ENCODE peak calls at places on chromosomes 2 and 18, in four cellular contexts. U, Y, L and F are unnamed samples.

GRCh38 chr2:240302041-240302440 is 133.4 kb upstream of the GPC1 start:
- DNase-seq in U (no peak), Y (no peak), L (no peak), F (no peak)

GRCh38 chr2:17160594-17160993 is 357.6 kb downstream of the RAD51AP2 start:
- DNase-seq in U (no peak), Y (no peak), L (no peak), F (no peak)

GRCh38 chr2:88626171-88627054 is 851 bp downstream of the EIF2AK3 start:
- DNase-seq in U (no peak), Y (peak), L (no peak), F (no peak)

GRCh38 chr18:78984941-78985784 is 5.5 kb downstream of the SALL3 start:
- DNase-seq in U (no peak), Y (no peak), L (no peak), F (no peak)

GRCh38 chr2:227390468-227391256 is 2.9 kb upstream of the SCYGR1 start:
- DNase-seq in U (no peak), Y (no peak), L (no peak), F (no peak)

GRCh38 chr18:76451475-76452331 is 43.3 kb downstream of the ZNF516 start:
- DNase-seq in U (no peak), Y (no peak), L (no peak), F (no peak)

GRCh38 chr2:217918220-217919024 is 84.4 kb downstream of the TNS1 start:
- DNase-seq in U (no peak), Y (no peak), L (no peak), F (no peak)

GRCh38 chr2:133062946-133063345 is 392.9 kb upstream of the LYPD1 start:
- DNase-seq in U (no peak), Y (no peak), L (no peak), F (no peak)

GRCh38 chr2:226159875-226160479 is 639.6 kb downstream of the IRS1 start:
- DNase-seq in U (no peak), Y (no peak), L (no peak), F (no peak)

GRCh38 chr18:25332002-25332401 is 20.0 kb downstream of the ZNF521 start:
- DNase-seq in U (no peak), Y (no peak), L (no peak), F (no peak)

GRCh38 chr2:152335016-152335850 is at the start of gene FMNL2:
- DNase-seq in U (peak), Y (peak), L (no peak), F (no peak)

GRCh38 chr2:236711440-236711839 is 141.8 kb downstream of the ACKR3 start:
- DNase-seq in U (no peak), Y (no peak), L (no peak), F (no peak)

GRCh38 chr18:56298935-56299334 is 339.5 kb downstream of the TXNL1 start:
- DNase-seq in U (peak), Y (no peak), L (no peak), F (no peak)

GRCh38 chr18:58166278-58166844 is 122.3 kb downstream of the NEDD4L start:
- DNase-seq in U (no peak), Y (no peak), L (no peak), F (no peak)

DNA sequence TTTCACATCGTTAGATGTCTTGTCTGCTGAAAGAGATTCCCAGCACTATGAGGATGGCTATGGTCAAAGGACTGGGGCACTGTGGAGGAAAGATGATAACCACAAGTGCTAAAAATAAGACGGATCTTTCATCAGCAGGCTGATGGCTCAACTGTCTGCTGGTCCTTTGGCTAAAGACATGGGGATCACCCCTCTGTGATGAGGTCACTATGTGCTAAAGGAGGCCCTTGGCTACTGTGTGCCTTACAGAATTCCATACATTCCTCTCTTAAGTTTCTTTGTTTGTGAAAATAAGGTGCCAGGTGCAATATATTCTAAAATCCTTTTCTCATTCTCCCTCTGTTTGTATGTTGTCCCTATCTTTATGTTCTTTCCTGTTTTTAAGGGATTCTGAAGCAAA is 39.7 kb upstream of the LYPD6 start:
- DNase-seq in U (no peak), Y (no peak), L (no peak), F (no peak)
- H3K4me3 ChIP-seq in U (no peak), Y (no peak), L (no peak), F (no peak)

GRCh38 chr18:80246656-80247402 is 485 bp downstream of the PARD6G start:
- DNase-seq in U (no peak), Y (peak), L (no peak), F (no peak)
- H3K4me3 ChIP-seq in U (peak), Y (no peak), L (peak), F (no peak)

DNA sequence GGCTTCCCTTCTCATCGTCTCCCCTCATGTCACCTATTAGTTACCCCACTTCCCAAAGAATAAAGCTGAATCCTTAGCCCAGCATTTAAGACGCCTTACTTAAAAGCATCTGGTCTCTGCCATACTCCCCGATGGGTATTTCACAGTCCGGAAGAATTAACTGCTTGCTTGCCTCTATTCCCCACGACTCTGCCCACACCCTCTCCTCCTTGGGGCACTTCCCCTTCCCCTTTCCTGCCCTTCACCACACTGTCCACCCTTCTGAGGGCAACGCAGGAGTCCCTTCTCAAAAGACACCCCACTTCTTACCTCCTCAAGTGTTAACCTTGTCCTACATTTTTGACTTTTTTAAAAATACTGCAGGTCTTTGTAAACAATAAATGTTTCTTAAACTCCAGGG is 60.1 kb upstream of the RMP24 start:
- DNase-seq in U (no peak), Y (no peak), L (no peak), F (no peak)
- H3K4me3 ChIP-seq in U (no peak), Y (no peak), L (no peak), F (no peak)

GRCh38 chr18:21242141-21243040 is at the start of gene GREB1L:
- DNase-seq in U (no peak), Y (no peak), L (no peak), F (no peak)

GRCh38 chr18:21243041-21243431 is 1.0 kb downstream of the GREB1L start:
- DNase-seq in U (no peak), Y (no peak), L (no peak), F (no peak)

DNA sequence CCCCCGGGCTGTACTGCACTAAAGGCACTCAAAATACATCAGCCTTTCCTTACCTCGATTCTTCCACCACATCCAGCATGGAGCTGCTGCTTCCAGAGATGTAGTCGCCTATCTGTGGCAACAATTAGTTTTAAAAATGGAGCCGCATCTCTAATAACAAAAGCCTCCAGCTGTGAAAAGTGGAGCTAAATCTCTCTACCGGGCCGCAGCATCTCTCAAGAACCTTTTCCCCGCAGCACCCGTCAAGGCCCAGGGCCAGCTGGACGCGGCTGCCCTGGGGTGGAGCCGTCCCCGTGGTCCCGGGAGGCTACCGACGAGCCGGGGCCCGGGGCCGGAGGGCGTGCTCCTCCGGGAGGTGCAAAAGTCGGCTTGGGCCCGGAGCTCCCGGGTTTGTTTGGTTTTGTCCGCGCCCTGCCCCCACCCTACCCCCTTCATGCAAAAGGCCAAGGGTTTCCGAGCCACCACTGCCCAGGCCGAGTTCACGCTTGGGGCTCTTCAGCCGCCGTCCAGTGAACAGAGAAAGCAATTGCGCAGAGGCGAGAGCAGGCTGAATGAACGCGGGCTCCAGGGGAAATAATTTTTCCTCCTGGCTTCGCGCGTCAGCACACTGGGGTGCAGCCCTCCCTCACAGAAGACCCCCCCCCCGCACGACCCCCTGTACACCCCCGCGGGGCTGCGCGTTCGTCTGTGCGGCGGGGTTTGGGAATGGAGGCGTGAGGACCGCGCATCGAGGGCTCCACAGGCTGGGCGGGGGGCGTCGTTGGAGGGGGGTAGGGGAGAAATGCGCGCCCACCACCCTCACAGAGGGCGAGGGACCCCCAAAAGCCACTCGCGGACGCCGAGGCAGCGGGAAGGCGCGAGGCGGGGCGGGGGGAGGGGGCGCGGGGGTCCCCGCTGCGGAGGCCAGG is 554 bp upstream of the GREB1L start:
- DNase-seq in U (no peak), Y (no peak), L (no peak), F (no peak)
- H3K4me3 ChIP-seq in U (peak), Y (no peak), L (peak), F (no peak)

GRCh38 chr2:180110469-180110868 is 103.4 kb upstream of the CWC22 start:
- DNase-seq in U (no peak), Y (no peak), L (no peak), F (no peak)

GRCh38 chr2:180111901-180112300 is 104.8 kb upstream of the CWC22 start:
- DNase-seq in U (no peak), Y (no peak), L (no peak), F (no peak)

GRCh38 chr2:180115675-180116074 is 108.6 kb upstream of the CWC22 start:
- DNase-seq in U (no peak), Y (no peak), L (no peak), F (no peak)
- H3K4me3 ChIP-seq in U (no peak), Y (no peak), L (no peak), F (no peak)

GRCh38 chr2:25376750-25377621 is 35.3 kb upstream of the DNMT3A start:
- DNase-seq in U (peak), Y (peak), L (no peak), F (peak)

GRCh38 chr2:25374411-25374810 is 32.7 kb upstream of the DNMT3A start:
- DNase-seq in U (no peak), Y (no peak), L (no peak), F (no peak)

GRCh38 chr2:25374827-25375226 is 33.1 kb upstream of the DNMT3A start:
- DNase-seq in U (no peak), Y (no peak), L (no peak), F (no peak)

GRCh38 chr2:25375371-25375988 is 33.8 kb upstream of the DNMT3A start:
- DNase-seq in U (no peak), Y (no peak), L (no peak), F (no peak)

DNA sequence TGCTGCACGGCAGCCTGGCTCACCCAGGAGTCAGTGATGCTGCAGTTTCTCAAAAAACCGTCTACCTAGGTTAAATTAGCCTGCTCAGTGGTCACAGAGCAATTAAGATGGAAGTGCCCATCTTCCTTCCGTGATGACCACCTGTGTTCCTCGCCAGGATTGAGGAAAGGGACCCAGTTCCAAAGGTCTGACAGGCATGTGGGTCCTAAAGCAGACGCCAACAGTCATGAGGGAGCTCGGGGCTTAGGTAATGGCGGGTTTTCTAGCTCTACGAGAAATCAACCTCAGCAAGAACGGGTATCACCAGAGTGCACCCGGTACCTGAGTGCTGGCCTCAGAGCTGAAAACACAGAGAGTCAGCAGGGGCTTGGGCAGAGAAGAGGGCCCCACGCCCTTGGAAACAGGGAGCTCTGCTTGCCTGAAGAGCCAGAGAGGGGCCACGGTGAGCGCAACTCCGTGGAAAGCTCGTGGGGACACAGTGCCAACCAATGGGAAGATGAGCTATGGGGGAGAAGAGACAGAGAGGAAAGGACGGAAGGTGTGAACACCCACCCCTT is 34.3 kb upstream of the DNMT3A start:
- DNase-seq in U (no peak), Y (no peak), L (no peak), F (no peak)
- H3K4me3 ChIP-seq in U (no peak), Y (no peak), L (peak), F (no peak)

DNA sequence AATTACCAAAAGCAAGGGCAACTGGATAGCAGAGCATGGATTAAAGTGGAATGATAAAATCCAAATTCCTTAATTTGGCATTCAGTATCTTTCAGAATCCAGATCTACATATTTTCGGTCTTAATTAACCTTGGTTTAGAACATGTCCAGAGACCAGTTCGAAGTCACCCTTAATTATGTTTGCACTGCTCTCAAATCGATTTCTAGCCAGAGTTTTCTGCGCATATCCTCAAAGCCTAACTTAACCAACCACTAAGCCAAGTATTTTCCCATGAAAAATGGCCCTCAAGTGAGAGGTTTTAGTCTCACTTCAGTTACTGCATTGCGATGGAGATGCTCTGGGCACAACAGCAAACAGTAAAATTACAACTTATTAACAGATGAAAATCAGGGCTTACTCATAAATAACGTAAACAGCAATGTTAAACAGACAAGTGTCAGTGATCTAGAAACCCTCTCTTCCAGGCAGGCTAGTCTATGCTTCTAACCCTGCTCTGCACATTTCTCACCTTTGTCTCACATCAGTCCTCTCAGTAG is 4.5 kb downstream of the RTN4 start:
- DNase-seq in U (no peak), Y (no peak), L (no peak), F (no peak)
- H3K4me3 ChIP-seq in U (peak), Y (no peak), L (peak), F (no peak)

GRCh38 chr18:73318732-73319479 is 451.1 kb upstream of the NETO1 start:
- DNase-seq in U (peak), Y (no peak), L (no peak), F (no peak)
- H3K4me3 ChIP-seq in U (no peak), Y (no peak), L (no peak), F (no peak)